ENCODE peak calls at places on chromosomes 4 and X, in five cellular contexts. One of them, this sample, is unnamed.

GRCh38 chr4:16843831-16844508 is 54.5 kb downstream of the LDB2 start:
- DNase-seq in HFF-Myc: peak
- DNase-seq in H4: peak
- DNase-seq in myocyte: no peak
- DNase-seq in caudate nucleus: no peak
- DNase-seq in this sample: no peak

GRCh38 chr4:26916195-26916594 is 55.6 kb downstream of the STIM2 start:
- DNase-seq in myocyte: peak
- DNase-seq in caudate nucleus: peak
- DNase-seq in H4: no peak
- DNase-seq in HFF-Myc: no peak
- DNase-seq in this sample: peak

GRCh38 chrX:143081231-143081630 is 55.5 kb downstream of the SPANXN4 start:
- DNase-seq in HFF-Myc: no peak
- DNase-seq in H4: no peak
- DNase-seq in caudate nucleus: no peak
- DNase-seq in myocyte: no peak
- DNase-seq in this sample: no peak

GRCh38 chr4:69617083-69617694 is 22.3 kb downstream of the UGT2A2 start:
- DNase-seq in H4: peak
- DNase-seq in HFF-Myc: no peak
- DNase-seq in caudate nucleus: no peak
- DNase-seq in myocyte: peak
- DNase-seq in this sample: peak

GRCh38 chrX:151396042-151396826 is 772 bp upstream of the VMA21 start:
- DNase-seq in caudate nucleus: no peak
- DNase-seq in myocyte: peak
- DNase-seq in HFF-Myc: peak
- DNase-seq in H4: peak
- DNase-seq in this sample: peak

GRCh38 chr4:145719752-145720624 is 40.0 kb downstream of the C4orf51 start:
- DNase-seq in HFF-Myc: no peak
- DNase-seq in H4: no peak
- DNase-seq in myocyte: peak
- DNase-seq in caudate nucleus: no peak
- DNase-seq in this sample: no peak

GRCh38 chr4:102506523-102506922 is 5.4 kb downstream of the NFKB1 start:
- DNase-seq in myocyte: no peak
- DNase-seq in HFF-Myc: no peak
- DNase-seq in H4: no peak
- DNase-seq in caudate nucleus: no peak
- DNase-seq in this sample: no peak

GRCh38 chr4:181835348-181835747 is 407.9 kb upstream of the TENM3 start:
- DNase-seq in HFF-Myc: no peak
- DNase-seq in caudate nucleus: no peak
- DNase-seq in H4: no peak
- DNase-seq in myocyte: no peak
- DNase-seq in this sample: no peak

GRCh38 chrX:47849776-47850175 is 13.1 kb downstream of the ZNF81 start:
- DNase-seq in caudate nucleus: no peak
- DNase-seq in H4: no peak
- DNase-seq in myocyte: no peak
- DNase-seq in HFF-Myc: no peak
- DNase-seq in this sample: no peak

GRCh38 chr4:101019941-101020401 is 327.4 kb downstream of the PPP3CA start:
- DNase-seq in HFF-Myc: peak
- DNase-seq in caudate nucleus: no peak
- DNase-seq in H4: peak
- DNase-seq in myocyte: peak
- DNase-seq in this sample: no peak

GRCh38 chr4:144970597-144970996 is 127.4 kb downstream of the ANAPC10 start:
- DNase-seq in HFF-Myc: no peak
- DNase-seq in caudate nucleus: no peak
- DNase-seq in myocyte: no peak
- DNase-seq in H4: no peak
- DNase-seq in this sample: no peak

GRCh38 chrX:48700951-48701653 is 4.6 kb downstream of the SUV39H1 start:
- DNase-seq in H4: no peak
- DNase-seq in caudate nucleus: no peak
- DNase-seq in HFF-Myc: no peak
- DNase-seq in myocyte: no peak
- DNase-seq in this sample: no peak

GRCh38 chrX:137354851-137355250 is 211.1 kb upstream of the ZIC3 start:
- DNase-seq in myocyte: no peak
- DNase-seq in H4: no peak
- DNase-seq in caudate nucleus: peak
- DNase-seq in HFF-Myc: no peak
- DNase-seq in this sample: no peak

GRCh38 chr4:140094701-140095420 is 59.1 kb downstream of the MAML3 start:
- DNase-seq in HFF-Myc: no peak
- DNase-seq in H4: peak
- DNase-seq in myocyte: no peak
- DNase-seq in caudate nucleus: peak
- DNase-seq in this sample: no peak

GRCh38 chrX:56281789-56282188 is 49.6 kb downstream of the KLF8 start:
- DNase-seq in H4: no peak
- DNase-seq in HFF-Myc: no peak
- DNase-seq in myocyte: peak
- DNase-seq in caudate nucleus: no peak
- DNase-seq in this sample: peak

GRCh38 chr4:184647391-184648101 is 1.7 kb downstream of the CASP3 start:
- DNase-seq in HFF-Myc: no peak
- DNase-seq in H4: no peak
- DNase-seq in caudate nucleus: peak
- DNase-seq in myocyte: no peak
- DNase-seq in this sample: no peak

GRCh38 chr4:183173580-183174526 is 74.8 kb downstream of the WWC2 start:
- DNase-seq in H4: no peak
- DNase-seq in myocyte: peak
- DNase-seq in caudate nucleus: no peak
- DNase-seq in HFF-Myc: no peak
- DNase-seq in this sample: no peak

GRCh38 chr4:38673109-38673978 is 9.3 kb downstream of the KLF3 start:
- DNase-seq in H4: peak
- DNase-seq in HFF-Myc: peak
- DNase-seq in caudate nucleus: no peak
- DNase-seq in myocyte: peak
- DNase-seq in this sample: no peak

GRCh38 chr4:136392576-136392975 is 1139.7 kb downstream of the PCDH18 start:
- DNase-seq in caudate nucleus: no peak
- DNase-seq in HFF-Myc: no peak
- DNase-seq in myocyte: no peak
- DNase-seq in H4: no peak
- DNase-seq in this sample: no peak

GRCh38 chr4:40710484-40711269 is 39.1 kb upstream of the NSUN7 start:
- DNase-seq in HFF-Myc: no peak
- DNase-seq in caudate nucleus: no peak
- DNase-seq in H4: no peak
- DNase-seq in myocyte: peak
- DNase-seq in this sample: no peak

GRCh38 chr4:144591401-144591800 is 54.6 kb upstream of the HHIP start:
- DNase-seq in myocyte: peak
- DNase-seq in HFF-Myc: peak
- DNase-seq in H4: peak
- DNase-seq in caudate nucleus: no peak
- DNase-seq in this sample: peak

GRCh38 chr4:151534195-151534594 is 125.2 kb downstream of the FHIP1A start:
- DNase-seq in caudate nucleus: no peak
- DNase-seq in myocyte: no peak
- DNase-seq in HFF-Myc: no peak
- DNase-seq in H4: no peak
- DNase-seq in this sample: no peak

GRCh38 chrX:69080912-69081465 is 84.3 kb downstream of the PJA1 start:
- DNase-seq in myocyte: no peak
- DNase-seq in caudate nucleus: no peak
- DNase-seq in H4: no peak
- DNase-seq in HFF-Myc: no peak
- DNase-seq in this sample: no peak

GRCh38 chr4:171025776-171026175 is 787.4 kb upstream of the GALNTL6 start:
- DNase-seq in HFF-Myc: no peak
- DNase-seq in caudate nucleus: no peak
- DNase-seq in myocyte: no peak
- DNase-seq in H4: no peak
- DNase-seq in this sample: no peak

GRCh38 chr4:114512595-114513295 is 85.9 kb upstream of the UGT8 start:
- DNase-seq in HFF-Myc: no peak
- DNase-seq in H4: no peak
- DNase-seq in myocyte: no peak
- DNase-seq in caudate nucleus: no peak
- DNase-seq in this sample: no peak

GRCh38 chrX:46381630-46382029 is 163.6 kb downstream of the ZNF674 start:
- DNase-seq in H4: peak
- DNase-seq in myocyte: peak
- DNase-seq in HFF-Myc: no peak
- DNase-seq in caudate nucleus: no peak
- DNase-seq in this sample: peak

GRCh38 chrX:154372612-154373022 is 1.8 kb downstream of the FLNA start:
- DNase-seq in caudate nucleus: no peak
- DNase-seq in HFF-Myc: no peak
- DNase-seq in H4: no peak
- DNase-seq in myocyte: no peak
- DNase-seq in this sample: no peak

GRCh38 chr4:174389439-174389838 is 105.7 kb downstream of the CEP44 start:
- DNase-seq in HFF-Myc: no peak
- DNase-seq in caudate nucleus: no peak
- DNase-seq in myocyte: no peak
- DNase-seq in H4: no peak
- DNase-seq in this sample: no peak